ENCODE peak calls at places on chromosome 12, in five cellular contexts. U, K, B, L and O are unnamed samples.

GRCh38 chr12:3225796-3226180 is 148.6 kb downstream of the TSPAN9 start:
- DNase-seq in U (no peak), K (no peak), B (no peak), L (peak; percentile 83), O (no peak)

GRCh38 chr12:81668475-81668874 is 90.7 kb downstream of the PPFIA2 start:
- DNase-seq in U (no peak), K (no peak), B (no peak), L (peak; percentile 67), O (no peak)

GRCh38 chr12:23113781-23114180 is 488.8 kb downstream of the ETNK1 start:
- DNase-seq in U (no peak), K (no peak), B (peak; percentile 63), L (no peak), O (no peak)

GRCh38 chr12:22312336-22312735 is 22.2 kb downstream of the ST8SIA1 start:
- DNase-seq in U (no peak), K (no peak), B (no peak), L (no peak), O (no peak)

GRCh38 chr12:49838973-49839633 is 3.8 kb downstream of the BCDIN3D start:
- DNase-seq in U (no peak), K (no peak), B (peak; percentile 44), L (peak; percentile 59), O (no peak)

GRCh38 chr12:62600038-62600437 is 133.4 kb downstream of the MON2 start:
- DNase-seq in U (no peak), K (no peak), B (no peak), L (peak; percentile 30), O (no peak)

GRCh38 chr12:72869025-72869424 is 596.9 kb downstream of the TRHDE start:
- DNase-seq in U (no peak), K (no peak), B (peak; percentile 15), L (no peak), O (no peak)

GRCh38 chr12:459430-460258 is at the start of gene B4GALNT3:
- DNase-seq in U (peak; percentile 57), K (peak; percentile 82), B (peak; percentile 71), L (peak; percentile 20), O (peak; percentile 92)

GRCh38 chr12:62933220-62933870 is 1.6 kb downstream of the PPM1H start:
- DNase-seq in U (no peak), K (peak; percentile 77), B (no peak), L (no peak), O (peak; percentile 86)

GRCh38 chr12:15837141-15837781 is 44.9 kb upstream of the STRAP start:
- DNase-seq in U (no peak), K (no peak), B (no peak), L (peak; percentile 45), O (no peak)

GRCh38 chr12:28191690-28192089 is 1.4 kb downstream of the CCDC91 start:
- DNase-seq in U (no peak), K (no peak), B (peak; percentile 2), L (peak; percentile 55), O (no peak)

GRCh38 chr12:42588981-42589464 is 523 bp downstream of the PRICKLE1 start:
- DNase-seq in U (peak; percentile 43), K (peak; percentile 80), B (peak; percentile 37), L (peak; percentile 47), O (peak; percentile 76)

GRCh38 chr12:132269266-132269968 is 60.0 kb downstream of the GALNT9 start:
- DNase-seq in U (no peak), K (no peak), B (no peak), L (no peak), O (no peak)

GRCh38 chr12:126891789-126892188 is 1375.2 kb upstream of the TMEM132C start:
- DNase-seq in U (no peak), K (peak; percentile 57), B (no peak), L (no peak), O (peak; percentile 61)

GRCh38 chr12:2958432-2959193 is 584 bp upstream of the TEAD4 start:
- DNase-seq in U (peak; percentile 41), K (peak; percentile 79), B (peak; percentile 84), L (peak; percentile 79), O (peak; percentile 74)

GRCh38 chr12:3446235-3446634 is 44.8 kb upstream of the PRMT8 start:
- DNase-seq in U (no peak), K (no peak), B (no peak), L (no peak), O (peak; percentile 25)

GRCh38 chr12:30286345-30286926 is 409.2 kb downstream of the IPO8 start:
- DNase-seq in U (peak; percentile 2), K (no peak), B (no peak), L (peak; percentile 57), O (no peak)

GRCh38 chr12:122995503-122996187 is 15.2 kb downstream of the ARL6IP4 start:
- DNase-seq in U (no peak), K (no peak), B (no peak), L (no peak), O (no peak)

GRCh38 chr12:103827800-103828440 is 13.1 kb downstream of the NT5DC3 start:
- DNase-seq in U (no peak), K (no peak), B (no peak), L (no peak), O (no peak)

GRCh38 chr12:11202811-11203210 is 16.1 kb upstream of the TAS2R42 start:
- DNase-seq in U (no peak), K (no peak), B (no peak), L (peak; percentile 13), O (no peak)

GRCh38 chr12:19893514-19893913 is 454.2 kb downstream of the AEBP2 start:
- DNase-seq in U (no peak), K (no peak), B (no peak), L (peak; percentile 66), O (no peak)

GRCh38 chr12:19894049-19894448 is 454.8 kb downstream of the AEBP2 start:
- DNase-seq in U (no peak), K (no peak), B (no peak), L (peak; percentile 57), O (no peak)

GRCh38 chr12:19894803-19895202 is 455.5 kb downstream of the AEBP2 start:
- DNase-seq in U (no peak), K (no peak), B (no peak), L (peak; percentile 82), O (no peak)

GRCh38 chr12:19896534-19896933 is 457.2 kb downstream of the AEBP2 start:
- DNase-seq in U (no peak), K (no peak), B (no peak), L (no peak), O (no peak)

GRCh38 chr12:19895609-19896008 is 456.3 kb downstream of the AEBP2 start:
- DNase-seq in U (no peak), K (no peak), B (no peak), L (no peak), O (no peak)
- H3K4me2 ChIP-seq in U (no peak overlapping the region), K (no peak overlapping the region), B (no peak overlapping the region), L (no peak overlapping the region), O (no peak overlapping the region)

GRCh38 chr12:121466800-121467637 is 67.1 kb downstream of the RNF34 start:
- DNase-seq in U (peak; percentile 88), K (peak; percentile 86), B (peak; percentile 85), L (peak; percentile 85), O (peak; percentile 92)
- H2AFZ ChIP-seq in U (peak overlapping the region; percentile 93), K (no peak overlapping the region), B (peak overlapping the region; percentile 91), L (peak overlapping the region; percentile 58), O (no peak overlapping the region)

DNA sequence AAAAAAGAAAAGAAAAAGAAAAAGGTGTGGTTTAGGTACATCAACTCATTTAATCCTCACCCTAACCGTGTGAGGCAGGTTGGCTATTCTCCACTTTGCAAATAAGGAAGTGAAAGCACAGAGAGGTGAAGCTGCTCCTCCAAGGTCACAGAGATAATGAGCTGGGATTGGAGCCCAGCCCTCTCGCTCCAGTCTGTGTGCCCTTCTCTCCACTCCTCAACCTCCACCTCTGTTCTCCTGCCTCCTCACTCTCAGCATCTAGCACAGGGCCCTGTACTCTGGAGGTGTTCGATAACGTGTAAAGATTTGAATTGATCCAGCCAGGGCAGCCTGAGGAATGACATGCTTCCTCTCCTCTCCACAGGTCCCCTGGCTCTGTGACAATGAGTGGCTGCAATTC is 502.3 kb downstream of the TMEM132D start:
- DNase-seq in U (no peak), K (no peak), B (no peak), L (no peak), O (no peak)
- H2BK12ac ChIP-seq in U (no peak overlapping the region), K (no peak overlapping the region), B (no peak overlapping the region), L (no peak overlapping the region), O (no peak overlapping the region)

DNA sequence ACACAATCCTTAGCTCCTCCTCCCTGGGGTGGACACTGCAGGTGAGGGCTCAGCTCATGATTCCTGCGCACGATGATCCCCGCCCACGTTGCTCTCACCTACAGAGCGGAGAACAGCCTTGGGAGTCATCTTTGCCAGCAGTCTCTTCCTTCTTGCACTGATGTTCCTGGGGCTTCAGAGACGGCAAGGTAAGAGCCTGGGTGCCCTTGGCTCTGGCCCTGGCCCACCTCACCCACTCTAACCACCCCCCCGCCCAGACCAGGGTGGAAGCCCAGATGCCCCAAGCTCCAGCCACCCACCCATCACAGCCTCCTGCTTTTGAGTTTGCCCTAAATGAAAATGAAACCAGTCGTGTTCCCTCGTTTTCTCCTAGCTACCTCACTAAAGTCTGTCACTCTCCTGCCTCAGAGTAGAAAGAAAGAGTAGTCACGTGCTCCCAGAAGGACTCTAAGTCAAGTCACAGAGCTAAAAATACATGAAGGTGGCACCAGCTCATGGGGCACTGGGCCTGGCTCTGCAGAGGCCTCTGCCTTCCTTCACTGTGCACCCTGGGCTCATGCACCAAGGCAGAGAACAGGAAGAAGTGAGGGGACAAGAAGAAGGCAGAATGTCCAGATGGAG is 9.0 kb downstream of the TAPBPL start:
- DNase-seq in U (no peak), K (no peak), B (no peak), L (no peak), O (no peak)
- H3K4me2 ChIP-seq in U (no peak overlapping the region), K (no peak overlapping the region), B (no peak overlapping the region), L (no peak overlapping the region), O (no peak overlapping the region)